ENCODE peak calls at places on chromosomes 11 and 22, in nine cellular contexts. G, A, Z, L, J, V, E, X and I are unnamed samples.

GRCh38 chr22:23217171-23218052 is 37.1 kb downstream of the BCR start:
- DNase-seq in G (no peak), A (no peak), Z (no peak), L (no peak), J (no peak), V (no peak), E (no peak), X (no peak), I (no peak)

GRCh38 chr11:114061053-114062049 is 1.8 kb downstream of the ZBTB16 start:
- DNase-seq in G (no peak), A (peak; percentile 82), Z (no peak), L (no peak), J (peak; percentile 63), V (no peak), E (no peak), X (no peak), I (no peak)

GRCh38 chr11:67572305-67572704 is 11.3 kb upstream of the GSTP1 start:
- DNase-seq in G (no peak), A (no peak), Z (no peak), L (no peak), J (no peak), V (no peak), E (no peak), X (no peak), I (no peak)

GRCh38 chr22:21984793-21985192 is 2.2 kb upstream of the TOP3B start:
- DNase-seq in G (peak; percentile 18), A (no peak), Z (no peak), L (no peak), J (no peak), V (no peak), E (no peak), X (no peak), I (no peak)

GRCh38 chr11:45715398-45715797 is 50.0 kb upstream of the CHST1 start:
- DNase-seq in G (peak; percentile 7), A (no peak), Z (no peak), L (no peak), J (no peak), V (no peak), E (no peak), X (no peak), I (no peak)

GRCh38 chr11:2687782-2688191 is 12.0 kb downstream of the KCNQ1OT1 start:
- DNase-seq in G (no peak), A (peak; percentile 62), Z (no peak), L (no peak), J (no peak), V (peak; percentile 52), E (no peak), X (no peak), I (no peak)

GRCh38 chr11:134654161-134654915 is 242.3 kb upstream of the B3GAT1 start:
- DNase-seq in G (no peak), A (peak; percentile 28), Z (no peak), L (peak; percentile 50), J (no peak), V (no peak), E (no peak), X (no peak), I (no peak)

GRCh38 chr11:60498399-60498798 is 5.8 kb downstream of the MS4A12 start:
- DNase-seq in G (no peak), A (no peak), Z (no peak), L (no peak), J (no peak), V (no peak), E (no peak), X (no peak), I (no peak)

GRCh38 chr11:44628730-44629361 is 63.4 kb downstream of the CD82 start:
- DNase-seq in G (no peak), A (peak; percentile 60), Z (peak; percentile 81), L (peak; percentile 29), J (no peak), V (peak; percentile 50), E (no peak), X (no peak), I (no peak)

GRCh38 chr11:74182635-74183034 is 11.5 kb downstream of the PPME1 start:
- DNase-seq in G (peak; percentile 50), A (no peak), Z (no peak), L (no peak), J (no peak), V (no peak), E (peak; percentile 54), X (no peak), I (no peak)

GRCh38 chr11:72534859-72535547 is 100.7 kb upstream of the CLPB start:
- DNase-seq in G (no peak), A (no peak), Z (no peak), L (no peak), J (no peak), V (no peak), E (peak; percentile 41), X (no peak), I (no peak)

GRCh38 chr11:72241290-72241781 is 2.6 kb downstream of the PHOX2A start:
- DNase-seq in G (no peak), A (no peak), Z (no peak), L (no peak), J (no peak), V (no peak), E (no peak), X (no peak), I (no peak)

GRCh38 chr11:70072471-70073187 is 5.5 kb upstream of the ANO1 start:
- DNase-seq in G (no peak), A (no peak), Z (no peak), L (peak; percentile 31), J (no peak), V (no peak), E (no peak), X (no peak), I (no peak)

GRCh38 chr22:44601725-44602124 is 100.3 kb upstream of the PRR5 start:
- DNase-seq in G (no peak), A (no peak), Z (no peak), L (no peak), J (no peak), V (no peak), E (no peak), X (no peak), I (no peak)
- H3K27me3 ChIP-seq in G (peaks cover 4% of the 10 kb centered on the region), A (no peaks in the 10 kb centered on the region), Z (no peaks in the 10 kb centered on the region), L (no peaks in the 10 kb centered on the region), J (no peaks in the 10 kb centered on the region), V (peaks cover 24% of the 10 kb centered on the region), E (peaks cover 2% of the 10 kb centered on the region), X (no peaks in the 10 kb centered on the region), I (no peaks in the 10 kb centered on the region)

GRCh38 chr22:19970479-19971275 is 29.1 kb upstream of the TXNRD2 start:
- DNase-seq in G (peak; percentile 35), A (peak; percentile 81), Z (no peak), L (peak; percentile 77), J (peak; percentile 74), V (no peak), E (peak; percentile 35), X (peak; percentile 59), I (peak; percentile 80)
- TF ChIP-seq CTCF in G (peak; percentile 94), A (peak; percentile 87), Z (no peak), L (peak; percentile 99), J (peak; percentile 92), V (peak; percentile 73), E (peak; percentile 76), X (peak; percentile 61), I (peak; percentile 99)

GRCh38 chr11:61881397-61881796 is 9.9 kb downstream of the FADS3 start:
- DNase-seq in G (no peak), A (no peak), Z (no peak), L (no peak), J (no peak), V (no peak), E (no peak), X (peak; percentile 30), I (no peak)
- H3K4me3 ChIP-seq in G (no peak overlapping the region), A (no peak overlapping the region), Z (no peak overlapping the region), L (no peak overlapping the region), J (no peak overlapping the region), V (no peak overlapping the region), E (no peak overlapping the region), X (no peak overlapping the region), I (no peak overlapping the region)

GRCh38 chr11:66291303-66291705 is 390 bp upstream of the TMEM151A start:
- DNase-seq in G (no peak), A (no peak), Z (no peak), L (no peak), J (no peak), V (peak; percentile 64), E (no peak), X (no peak), I (no peak)
- H3K27me3 ChIP-seq in G (peaks cover 9% of the 10 kb centered on the region), A (no peaks in the 10 kb centered on the region), Z (peaks cover 2% of the 10 kb centered on the region), L (no peaks in the 10 kb centered on the region), J (no peaks in the 10 kb centered on the region), V (peaks cover 54% of the 10 kb centered on the region), E (peaks cover 23% of the 10 kb centered on the region), X (peaks cover 10% of the 10 kb centered on the region), I (peaks cover 1% of the 10 kb centered on the region)

GRCh38 chr11:32830413-32830738 is 649 bp downstream of the PRRG4 start:
- DNase-seq in G (peak; percentile 79), A (no peak), Z (no peak), L (no peak), J (no peak), V (no peak), E (no peak), X (no peak), I (no peak)

GRCh38 chr11:32829157-32829679 is 509 bp upstream of the PRRG4 start:
- DNase-seq in G (peak; percentile 52), A (no peak), Z (no peak), L (no peak), J (no peak), V (no peak), E (no peak), X (no peak), I (no peak)

GRCh38 chr11:32831241-32831640 is 1.5 kb downstream of the PRRG4 start:
- DNase-seq in G (no peak), A (no peak), Z (no peak), L (no peak), J (no peak), V (no peak), E (no peak), X (no peak), I (no peak)

GRCh38 chr11:32830796-32831195 is 1.1 kb downstream of the PRRG4 start:
- DNase-seq in G (peak; percentile 63), A (no peak), Z (no peak), L (no peak), J (no peak), V (no peak), E (no peak), X (no peak), I (no peak)

GRCh38 chr11:32829680-32830412 is at the start of gene PRRG4:
- DNase-seq in G (peak; percentile 76), A (peak; percentile 74), Z (no peak), L (peak; percentile 45), J (peak; percentile 44), V (peak; percentile 68), E (peak; percentile 53), X (no peak), I (peak; percentile 80)
- TF ChIP-seq CTCF in G (no peak), A (no peak), Z (no peak), L (no peak), J (no peak), V (no peak), E (no peak), X (no peak), I (no peak)

GRCh38 chr11:117177534-117178209 is 871 bp upstream of the SIDT2 start:
- DNase-seq in G (peak; percentile 69), A (no peak), Z (no peak), L (no peak), J (no peak), V (no peak), E (no peak), X (no peak), I (no peak)
- H3K4me3 ChIP-seq in G (peak overlapping the region; percentile 77), A (peak overlapping the region; percentile 97), Z (peak overlapping the region; percentile 75), L (peak overlapping the region; percentile 98), J (peak overlapping the region; percentile 90), V (peak overlapping the region; percentile 79), E (peak overlapping the region; percentile 83), X (no peak overlapping the region), I (peak overlapping the region; percentile 85)